ENCODE peak calls at places on chromosomes 7 and 10, in nine cellular contexts. Y is A549, D is HCT116, B is Panc1, I is GM23338, K is K562, R is SK-N-SH, Q is HepG2, E is HL-60. L is an unnamed sample.

GRCh38 chr10:83896219-83896618 is 243.1 kb upstream of the GHITM start:
- DNase-seq in Y (no peak), R (no peak), K (no peak), B (no peak), Q (no peak), D (no peak), I (no peak), E (no peak), L (no peak)

GRCh38 chr10:23610626-23611307 is 171.9 kb downstream of the OTUD1 start:
- DNase-seq in B (no peak), D (no peak), R (no peak), Y (no peak), I (no peak), E (no peak), K (no peak), Q (no peak), L (no peak)

GRCh38 chr10:129541208-129541607 is 74.2 kb downstream of the MGMT start:
- DNase-seq in E (no peak), D (no peak), R (no peak), B (no peak), Q (no peak), Y (no peak), I (no peak), K (no peak), L (no peak)

GRCh38 chr7:108449577-108449920 is 6.7 kb downstream of the NRCAM start:
- DNase-seq in I (no peak), Y (no peak), R (no peak), K (no peak), Q (no peak), B (no peak), D (no peak), E (no peak), L (no peak)

GRCh38 chr7:151085691-151086620 is at the start of gene AGAP3:
- DNase-seq in B (no peak), Y (peak; percentile 76), K (peak; percentile 97), R (peak; percentile 99), D (peak; percentile 67), E (peak; percentile 73), I (peak; percentile 91), Q (peak; percentile 75), L (no peak)

GRCh38 chr10:43057831-43058340 is 19.0 kb upstream of the RET start:
- DNase-seq in I (no peak), B (no peak), K (no peak), D (no peak), R (no peak), Q (no peak), E (no peak), Y (no peak), L (no peak)

GRCh38 chr7:92939793-92940360 is 103.5 kb upstream of the CDK6 start:
- DNase-seq in R (no peak), Y (no peak), I (no peak), D (no peak), E (no peak), K (no peak), B (no peak), Q (no peak), L (no peak)

GRCh38 chr7:135666156-135666555 is 3.8 kb downstream of the STMP1 start:
- DNase-seq in Y (no peak), K (no peak), R (no peak), B (no peak), Q (peak; percentile 64), E (no peak), D (no peak), I (no peak), L (no peak)

GRCh38 chr7:131555565-131556054 is 818 bp downstream of the PODXL start:
- DNase-seq in E (no peak), Q (no peak), R (no peak), Y (no peak), K (no peak), I (no peak), B (no peak), D (no peak), L (no peak)

GRCh38 chr7:133593561-133593960 is 340.7 kb downstream of the EXOC4 start:
- DNase-seq in R (no peak), B (no peak), D (no peak), Q (no peak), E (no peak), I (no peak), Y (no peak), K (no peak), L (no peak)

GRCh38 chr7:135537905-135538304 is 19.8 kb upstream of the NUP205 start:
- DNase-seq in E (no peak), R (no peak), D (no peak), B (no peak), I (no peak), Y (no peak), Q (no peak), K (no peak), L (no peak)

GRCh38 chr10:89785095-89785494 is 83.7 kb downstream of the KIF20B start:
- DNase-seq in I (peak; percentile 46), Q (no peak), E (no peak), R (no peak), Y (peak; percentile 44), B (no peak), D (no peak), K (peak; percentile 11), L (no peak)

DNA sequence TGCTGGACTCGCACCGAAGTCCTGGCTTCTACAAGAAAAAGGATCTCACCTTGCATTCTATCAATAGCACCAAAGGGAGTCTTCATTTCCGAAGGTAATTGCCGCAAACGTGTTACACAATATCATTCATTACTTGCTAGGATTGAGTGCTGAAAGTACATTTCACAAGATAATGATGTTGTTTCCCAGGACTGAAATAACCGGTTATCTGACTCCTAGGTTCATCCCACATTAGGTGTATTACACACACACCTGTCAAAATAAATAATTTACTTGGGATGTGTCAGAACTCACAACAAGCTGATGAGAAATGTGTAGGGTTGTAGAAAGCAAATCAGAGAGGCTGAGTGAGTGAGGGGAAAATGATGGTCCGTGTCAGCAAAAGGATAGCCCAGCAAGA is 219.4 kb upstream of the RHOBTB1 start:
- DNase-seq in E (no peak), B (no peak), K (no peak), D (no peak), Y (no peak), Q (no peak), I (no peak), R (no peak), L (no peak)
- TF ChIP-seq REST in E (no peak), B (no peak), K (no peak), D (no peak), Y (no peak), Q (no peak), I (no peak), R (no peak), L (no peak)

DNA sequence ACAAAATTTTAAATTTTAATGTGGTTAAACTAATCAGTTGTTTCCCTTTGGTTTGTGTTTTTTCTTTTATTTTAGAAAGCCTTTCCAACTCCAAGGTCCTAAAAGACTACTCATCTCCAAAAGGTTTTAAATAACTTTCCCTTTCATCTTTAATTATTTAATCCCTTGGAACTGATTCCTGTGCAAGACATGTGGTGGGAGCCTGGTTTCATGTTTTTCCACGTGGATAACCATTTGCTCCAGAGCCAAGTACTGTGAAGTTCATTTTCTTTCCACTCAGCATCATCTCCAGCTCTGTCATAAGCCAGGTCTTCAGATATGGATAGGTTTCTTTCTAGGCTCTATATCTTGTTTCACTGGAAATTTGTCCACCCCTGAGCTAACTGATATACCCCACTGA is 16.7 kb downstream of the PPP1R3C start:
- DNase-seq in K (no peak), E (no peak), B (no peak), I (no peak), Q (no peak), Y (no peak), R (no peak), D (no peak), L (no peak)
- TF ChIP-seq REST in K (no peak), E (no peak), B (no peak), I (no peak), Q (no peak), Y (no peak), R (no peak), D (no peak), L (no peak)

DNA sequence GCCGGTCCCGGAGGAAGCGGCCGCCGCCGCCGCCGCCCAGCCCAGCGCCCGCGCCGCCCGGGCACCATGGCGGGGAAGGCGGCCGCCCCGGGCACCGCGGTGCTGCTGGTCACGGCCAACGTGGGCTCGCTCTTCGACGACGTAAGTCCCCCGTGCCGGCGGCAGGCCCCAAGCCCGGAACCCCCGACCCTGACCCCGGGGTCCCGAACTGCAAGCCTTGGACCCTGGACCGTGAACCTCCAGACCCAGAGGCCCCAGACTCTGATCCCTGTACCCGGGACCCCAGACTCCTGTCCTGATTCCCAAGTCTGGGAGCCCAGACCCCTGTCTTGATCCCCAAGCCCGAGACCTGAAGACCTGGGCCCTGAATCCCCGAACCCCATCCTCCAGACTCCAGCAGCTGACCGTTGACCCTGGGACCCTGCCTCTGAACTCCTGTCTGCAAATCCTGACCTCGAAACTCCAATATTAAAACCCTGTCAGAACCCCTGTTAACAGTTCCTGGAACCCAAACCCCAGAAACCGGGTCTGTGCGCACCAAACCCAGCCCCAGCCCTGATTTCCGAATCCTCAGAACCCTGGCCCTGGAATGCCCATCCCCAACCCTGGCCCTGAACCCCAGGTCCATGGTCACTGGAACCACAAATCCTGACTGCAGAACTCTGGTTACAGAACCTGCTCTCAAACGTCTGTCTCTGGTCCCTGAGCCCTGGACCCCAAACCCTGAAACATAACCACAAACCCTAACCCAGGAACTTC is 623 bp downstream of the INPP5A start:
- DNase-seq in K (no peak), B (no peak), E (no peak), Q (no peak), Y (no peak), R (no peak), D (no peak), I (no peak), L (no peak)
- TF ChIP-seq REST in K (no peak), B (no peak), E (no peak), Q (no peak), Y (no peak), R (no peak), D (no peak), I (no peak), L (no peak)

GRCh38 chr7:4731803-4732202 is 43.6 kb upstream of the AP5Z1 start:
- DNase-seq in K (no peak), E (no peak), Q (no peak), B (no peak), I (no peak), R (no peak), Y (no peak), D (no peak), L (no peak)
- TF ChIP-seq REST in K (no peak), E (no peak), Q (no peak), B (no peak), I (no peak), R (no peak), Y (no peak), D (no peak), L (no peak)

GRCh38 chr7:15682751-15683150 is 3.7 kb downstream of the MEOX2 start:
- DNase-seq in Q (no peak), I (no peak), Y (no peak), R (no peak), D (no peak), K (no peak), E (no peak), B (no peak), L (no peak)
- TF ChIP-seq REST in Q (no peak), I (no peak), Y (no peak), R (no peak), D (no peak), K (no peak), E (no peak), B (no peak), L (no peak)